ENCODE peak calls at places on chromosomes 16 and 17, in five cellular contexts. Z, N, S, X and R are unnamed samples.

GRCh38 chr17:44254696-44255095 is 13.2 kb downstream of the SLC4A1 start:
- DNase-seq in X (no peak), N (no peak), Z (no peak), S (no peak), R (no peak)

GRCh38 chr17:27536781-27537180 is 80.5 kb downstream of the KSR1 start:
- DNase-seq in N (no peak), X (no peak), S (no peak), Z (no peak), R (no peak)

GRCh38 chr17:9115446-9116265 is 94.3 kb downstream of the NTN1 start:
- DNase-seq in X (peak; percentile 36), N (peak; percentile 92), S (peak; percentile 85), Z (peak; percentile 51), R (peak; percentile 44)

GRCh38 chr17:81285179-81285878 is 9.8 kb downstream of the SLC38A10 start:
- DNase-seq in N (no peak), X (peak; percentile 43), Z (no peak), S (no peak), R (no peak)

GRCh38 chr17:10574324-10574723 is 24.9 kb upstream of the MYH2 start:
- DNase-seq in Z (peak; percentile 60), X (no peak), S (no peak), N (no peak), R (no peak)

GRCh38 chr17:27477050-27477647 is 20.9 kb downstream of the KSR1 start:
- DNase-seq in N (no peak), S (no peak), X (peak; percentile 64), Z (no peak), R (no peak)

GRCh38 chr16:82857693-82858337 is 231.0 kb downstream of the CDH13 start:
- DNase-seq in N (no peak), Z (no peak), X (no peak), S (no peak), R (no peak)

GRCh38 chr17:3004150-3004801 is 59.1 kb downstream of the OR1D5 start:
- DNase-seq in N (no peak), X (peak; percentile 62), Z (peak; percentile 89), S (no peak), R (no peak)

GRCh38 chr17:45018514-45019176 is 32.8 kb downstream of the DCAKD start:
- DNase-seq in X (peak; percentile 2), N (no peak), Z (peak; percentile 36), S (no peak), R (no peak)

GRCh38 chr16:84058211-84058610 is 15.6 kb upstream of the SLC38A8 start:
- DNase-seq in Z (no peak), S (no peak), X (no peak), N (no peak), R (no peak)

GRCh38 chr16:12896562-12896961 is 4.8 kb upstream of the SHISA9 start:
- DNase-seq in X (peak; percentile 52), Z (peak; percentile 4), N (peak; percentile 50), S (no peak), R (peak; percentile 59)

GRCh38 chr17:61143026-61143425 is 256.6 kb upstream of the TBX2 start:
- DNase-seq in Z (no peak), S (no peak), N (no peak), X (no peak), R (no peak)

GRCh38 chr17:82656266-82656665 is 8.0 kb upstream of the WDR45B start:
- DNase-seq in X (no peak), N (no peak), S (no peak), Z (no peak), R (no peak)

GRCh38 chr17:41811549-41812175 is at the start of gene P3H4:
- DNase-seq in N (peak; percentile 87), Z (peak; percentile 84), X (peak; percentile 82), S (peak; percentile 93), R (peak; percentile 80)
- H3K18ac ChIP-seq in N (no peak within 1 kb of the TSS), Z (peak within 1 kb of the TSS; percentile 96), X (peak within 1 kb of the TSS; percentile 80), S (peak within 1 kb of the TSS; percentile 99), R (peak within 1 kb of the TSS; percentile 100)

GRCh38 chr17:80001376-80001775 is 34.3 kb downstream of the TBC1D16 start:
- DNase-seq in N (no peak), X (no peak), Z (no peak), S (no peak), R (no peak)

GRCh38 chr17:80002690-80003490 is 32.8 kb downstream of the TBC1D16 start:
- DNase-seq in Z (no peak), N (no peak), S (no peak), X (no peak), R (no peak)

GRCh38 chr17:80000136-80000535 is 35.5 kb downstream of the TBC1D16 start:
- DNase-seq in S (no peak), Z (no peak), N (no peak), X (no peak), R (no peak)

GRCh38 chr17:80002242-80002641 is 33.4 kb downstream of the TBC1D16 start:
- DNase-seq in Z (no peak), X (no peak), N (no peak), S (no peak), R (no peak)

GRCh38 chr17:80000955-80001354 is 34.7 kb downstream of the TBC1D16 start:
- DNase-seq in S (no peak), X (no peak), Z (no peak), N (no peak), R (no peak)
- H2BK12ac ChIP-seq in S (no peak overlapping the region), X (no peak overlapping the region), Z (no peak overlapping the region), N (no peak overlapping the region), R (no peak overlapping the region)

DNA sequence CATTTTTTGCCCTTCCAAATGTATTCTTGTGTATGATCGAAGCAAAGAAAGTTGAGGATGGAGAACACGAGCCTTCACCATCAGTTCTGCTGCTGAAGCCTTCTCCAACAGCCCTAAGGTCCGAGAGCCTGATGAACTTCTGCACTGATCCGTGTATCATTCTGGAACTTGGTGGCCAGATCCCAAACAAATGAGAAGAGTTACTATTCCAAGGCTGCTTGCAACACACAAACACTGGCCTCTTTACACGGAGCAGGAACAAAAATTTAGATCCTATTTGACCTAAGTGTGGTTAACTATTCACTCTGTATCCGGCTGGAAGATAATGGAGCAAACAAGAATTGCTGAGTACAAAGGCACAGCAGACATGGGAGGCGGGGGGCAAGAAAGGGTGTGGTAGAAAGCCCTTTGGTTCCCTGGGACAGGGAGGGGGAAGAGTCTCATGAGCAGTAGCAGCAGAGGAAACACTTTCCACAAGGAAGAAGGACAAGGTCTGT is 282.9 kb downstream of the SOX9 start:
- DNase-seq in S (no peak), Z (no peak), X (no peak), N (no peak), R (no peak)
- H3K18ac ChIP-seq in S (no peak overlapping the region), Z (no peak overlapping the region), X (no peak overlapping the region), N (no peak overlapping the region), R (no peak overlapping the region)

GRCh38 chr16:58732545-58733247 is 1.4 kb downstream of the GOT2 start:
- DNase-seq in Z (peak; percentile 33), N (no peak), S (no peak), X (no peak), R (no peak)
- H2BK12ac ChIP-seq in Z (no peak overlapping the region), N (no peak overlapping the region), S (no peak overlapping the region), X (no peak overlapping the region), R (no peak overlapping the region)

DNA sequence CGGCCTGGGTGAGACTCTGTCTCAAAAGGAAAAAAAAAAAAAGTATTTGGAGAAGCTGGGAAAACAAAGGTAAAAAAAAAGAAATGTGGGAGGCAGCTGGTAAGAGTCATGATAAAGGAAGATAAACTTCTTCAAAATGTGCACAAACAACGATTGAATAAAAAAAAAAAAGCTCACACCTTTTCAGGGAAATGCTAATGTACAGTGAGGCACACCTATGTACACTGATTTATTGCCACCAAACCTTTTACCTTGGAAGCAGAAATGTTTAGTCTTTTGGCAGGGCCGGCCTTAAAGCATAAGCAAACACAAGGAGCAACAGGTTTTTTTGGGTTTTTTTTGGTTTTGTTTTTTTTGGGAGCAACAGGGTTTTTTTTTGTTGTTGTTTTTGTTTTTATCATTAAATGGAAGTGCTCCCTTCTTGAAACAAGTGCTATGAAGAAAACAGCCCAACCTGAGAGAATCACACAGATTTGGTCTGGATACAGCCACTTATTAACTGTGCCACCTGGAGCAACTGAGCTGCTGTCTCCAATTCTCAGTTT is 29.8 kb upstream of the KCNJ2 start:
- DNase-seq in Z (no peak), S (no peak), X (no peak), N (no peak), R (no peak)
- H3K18ac ChIP-seq in Z (peak overlapping the region; percentile 28), S (no peak overlapping the region), X (no peak overlapping the region), N (no peak overlapping the region), R (no peak overlapping the region)

GRCh38 chr16:19783847-19784736 is 66.0 kb downstream of the IQCK start:
- DNase-seq in Z (no peak), X (no peak), S (no peak), N (no peak), R (no peak)

GRCh38 chr16:19785081-19785480 is 67.0 kb downstream of the IQCK start:
- DNase-seq in X (no peak), N (no peak), Z (no peak), S (no peak), R (no peak)

GRCh38 chr16:19785512-19786130 is 67.5 kb downstream of the IQCK start:
- DNase-seq in X (no peak), Z (no peak), S (no peak), N (no peak), R (no peak)

GRCh38 chr16:19781196-19781595 is 63.1 kb downstream of the IQCK start:
- DNase-seq in S (peak; percentile 8), X (no peak), N (no peak), Z (no peak), R (no peak)

DNA sequence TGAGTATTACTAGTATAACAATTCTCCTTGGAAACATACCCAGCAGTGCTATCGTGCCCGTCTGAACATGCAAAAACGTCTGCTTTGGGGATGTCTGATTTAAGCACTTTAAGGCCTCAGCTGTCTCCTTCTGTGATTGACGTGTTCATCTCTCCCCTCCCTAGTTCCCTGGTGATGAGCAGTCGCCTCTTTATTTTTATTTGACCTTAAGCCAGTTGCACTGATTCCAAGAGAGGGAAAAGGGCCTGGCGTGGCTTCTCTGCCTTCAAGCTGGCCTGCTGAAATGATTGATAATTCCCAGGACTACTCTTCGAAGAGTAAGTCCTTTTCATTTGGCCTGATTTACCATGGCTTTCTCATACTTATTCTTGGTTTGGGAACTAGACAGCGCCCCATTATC is 65.3 kb downstream of the IQCK start:
- DNase-seq in X (no peak), S (no peak), N (no peak), Z (no peak), R (no peak)
- H2BK12ac ChIP-seq in X (no peak overlapping the region), S (no peak overlapping the region), N (no peak overlapping the region), Z (no peak overlapping the region), R (no peak overlapping the region)